ENCODE peak calls at places on chromosomes 2 and 18, in ten cellular contexts. X is activated CD4-positive, alpha-beta T cell treated with anti-CD3 and anti-CD28 coated beads, Interleukin-2, amount 50 U/mL, for 48 hours; D is activated T-cell treated with anti-CD3 and anti-CD28 coated beads for 1 hour; E is Right ventricle myocardium superior; S is tibial artery; T is T-helper 2 cell; O is OCI-M1; L is sigmoid colon; B is fibroblast of pulmonary artery; C is H7. K is an unnamed sample.

GRCh38 chr2:231985823-231986261 is 24.3 kb downstream of the DIS3L2 start:
- DNase-seq in X (peak), D (no peak), E (no peak), S (no peak), T (no peak), O (peak), L (no peak), B (no peak), C (peak), K (no peak)

GRCh38 chr2:202171246-202171833 is 67.1 kb downstream of the SUMO1 start:
- DNase-seq in X (no peak), D (no peak), E (no peak), S (no peak), T (no peak), O (no peak), L (no peak), B (no peak), C (peak), K (no peak)

GRCh38 chr2:46006634-46007033 is 290.6 kb upstream of the EPAS1 start:
- DNase-seq in X (no peak), D (no peak), E (no peak), S (no peak), T (no peak), O (no peak), L (no peak), B (no peak), C (no peak), K (no peak)

GRCh38 chr2:60260646-60261296 is 292.7 kb downstream of the BCL11A start:
- DNase-seq in X (no peak), D (no peak), E (no peak), S (no peak), T (no peak), O (peak), L (no peak), B (no peak), C (no peak), K (no peak)

GRCh38 chr2:118881490-118882129 is 34.2 kb upstream of the EN1 start:
- DNase-seq in X (peak), D (peak), E (no peak), S (no peak), T (peak), O (peak), L (no peak), B (peak), C (peak), K (peak)

GRCh38 chr2:230902180-230902899 is 22.7 kb downstream of the GPR55 start:
- DNase-seq in X (peak), D (peak), E (no peak), S (no peak), T (peak), O (peak), L (peak), B (peak), C (peak), K (peak)

GRCh38 chr2:71939588-71940535 is 207.8 kb downstream of the CYP26B1 start:
- DNase-seq in X (no peak), D (no peak), E (peak), S (peak), T (no peak), O (no peak), L (no peak), B (no peak), C (peak), K (no peak)

GRCh38 chr2:20365249-20365817 is 14.7 kb upstream of the PUM2 start:
- DNase-seq in X (peak), D (no peak), E (no peak), S (no peak), T (no peak), O (no peak), L (no peak), B (peak), C (no peak), K (no peak)

GRCh38 chr18:11994346-11994707 is 13.0 kb downstream of the IMPA2 start:
- DNase-seq in X (no peak), D (no peak), E (no peak), S (no peak), T (no peak), O (no peak), L (peak), B (peak), C (no peak), K (no peak)

GRCh38 chr2:20676353-20677215 is 9.6 kb downstream of the GDF7 start:
- DNase-seq in X (no peak), D (no peak), E (no peak), S (no peak), T (no peak), O (no peak), L (no peak), B (no peak), C (peak), K (no peak)

GRCh38 chr18:69495338-69495737 is 94.7 kb downstream of the DOK6 start:
- DNase-seq in X (no peak), D (no peak), E (no peak), S (no peak), T (no peak), O (no peak), L (no peak), B (no peak), C (no peak), K (no peak)

GRCh38 chr2:181686566-181687185 is 6.4 kb upstream of the NEUROD1 start:
- DNase-seq in X (no peak), D (no peak), E (no peak), S (no peak), T (no peak), O (peak), L (no peak), B (no peak), C (no peak), K (no peak)

GRCh38 chr18:57243624-57244179 is 96.8 kb downstream of the BOD1L2 start:
- DNase-seq in X (no peak), D (no peak), E (no peak), S (no peak), T (no peak), O (no peak), L (no peak), B (no peak), C (no peak), K (no peak)

GRCh38 chr2:43224571-43225092 is 1.8 kb downstream of the ZFP36L2 start:
- DNase-seq in X (peak), D (peak), E (peak), S (no peak), T (peak), O (peak), L (peak), B (peak), C (peak), K (peak)

GRCh38 chr2:36886664-36887063 is 79.7 kb downstream of the STRN start:
- DNase-seq in X (no peak), D (no peak), E (no peak), S (no peak), T (no peak), O (no peak), L (no peak), B (no peak), C (no peak), K (no peak)

GRCh38 chr2:17643031-17643615 is 102.6 kb downstream of the VSNL1 start:
- DNase-seq in X (peak), D (no peak), E (peak), S (peak), T (no peak), O (peak), L (peak), B (peak), C (no peak), K (no peak)

GRCh38 chr2:191114403-191114886 is 36.3 kb downstream of the STAT4 start:
- DNase-seq in X (peak), D (no peak), E (no peak), S (no peak), T (no peak), O (peak), L (no peak), B (peak), C (no peak), K (no peak)

GRCh38 chr2:240518981-240519380 is 38.8 kb downstream of the ANKMY1 start:
- DNase-seq in X (no peak), D (no peak), E (no peak), S (no peak), T (no peak), O (no peak), L (no peak), B (no peak), C (no peak), K (no peak)

GRCh38 chr18:33560686-33561370 is 17.2 kb upstream of the ASXL3 start:
- DNase-seq in X (no peak), D (no peak), E (no peak), S (no peak), T (no peak), O (peak), L (no peak), B (peak), C (no peak), K (no peak)

GRCh38 chr2:178298785-178299212 is 104.5 kb downstream of the OSBPL6 start:
- DNase-seq in X (no peak), D (no peak), E (no peak), S (no peak), T (no peak), O (peak), L (no peak), B (peak), C (no peak), K (no peak)

GRCh38 chr2:10963155-10963554 is 51.4 kb downstream of the KCNF1 start:
- DNase-seq in X (no peak), D (no peak), E (peak), S (peak), T (no peak), O (peak), L (no peak), B (no peak), C (no peak), K (no peak)

GRCh38 chr18:50610349-50610748 is 50.5 kb downstream of the MAPK4 start:
- DNase-seq in X (no peak), D (no peak), E (no peak), S (no peak), T (no peak), O (peak), L (no peak), B (no peak), C (peak), K (no peak)

GRCh38 chr2:166333809-166334208 is 41.9 kb downstream of the SCN9A start:
- DNase-seq in X (no peak), D (no peak), E (no peak), S (no peak), T (no peak), O (no peak), L (no peak), B (peak), C (no peak), K (no peak)

GRCh38 chr2:129170570-129170969 is 808.9 kb upstream of the RAB6C start:
- DNase-seq in X (no peak), D (no peak), E (no peak), S (no peak), T (no peak), O (no peak), L (no peak), B (no peak), C (no peak), K (no peak)

GRCh38 chr18:63207825-63208224 is 111.7 kb downstream of the BCL2 start:
- DNase-seq in X (no peak), D (no peak), E (no peak), S (no peak), T (no peak), O (peak), L (no peak), B (no peak), C (no peak), K (peak)

GRCh38 chr2:98514879-98515570 is 70.4 kb downstream of the INPP4A start:
- DNase-seq in X (no peak), D (no peak), E (no peak), S (no peak), T (no peak), O (peak), L (peak), B (peak), C (no peak), K (no peak)

GRCh38 chr18:32346667-32347066 is 124.0 kb downstream of the GAREM1 start:
- DNase-seq in X (no peak), D (no peak), E (no peak), S (no peak), T (no peak), O (no peak), L (no peak), B (peak), C (peak), K (no peak)

GRCh38 chr18:63394954-63395353 is 27.3 kb downstream of the VPS4B start:
- DNase-seq in X (no peak), D (no peak), E (no peak), S (no peak), T (no peak), O (no peak), L (no peak), B (no peak), C (no peak), K (no peak)

GRCh38 chr2:100259106-100259505 is 63.2 kb downstream of the LONRF2 start:
- DNase-seq in X (no peak), D (no peak), E (no peak), S (no peak), T (no peak), O (no peak), L (peak), B (no peak), C (no peak), K (no peak)

GRCh38 chr18:11994708-11995444 is 13.6 kb downstream of the IMPA2 start:
- DNase-seq in X (no peak), D (no peak), E (no peak), S (no peak), T (no peak), O (no peak), L (peak), B (no peak), C (peak), K (no peak)

GRCh38 chr2:220789961-220790360 is 782.1 kb downstream of the EPHA4 start:
- DNase-seq in X (no peak), D (no peak), E (no peak), S (no peak), T (no peak), O (no peak), L (no peak), B (peak), C (no peak), K (no peak)

GRCh38 chr2:39380525-39381150 is 56.4 kb downstream of the MAP4K3 start:
- DNase-seq in X (no peak), D (no peak), E (no peak), S (no peak), T (no peak), O (peak), L (no peak), B (peak), C (no peak), K (peak)